ENCODE peak calls at places on chromosomes 12 and 14, in four cellular contexts. R, U, O and S are unnamed samples.

GRCh38 chr12:13383379-13383778 is 186.9 kb downstream of the EMP1 start:
- DNase-seq in R (peak; percentile 24), U (no peak), O (no peak), S (no peak)

GRCh38 chr14:97976861-97977260 is 1179.7 kb downstream of the VRK1 start:
- DNase-seq in R (no peak), U (no peak), O (no peak), S (no peak)

GRCh38 chr14:50666772-50667490 is 1.2 kb downstream of the SAV1 start:
- DNase-seq in R (peak; percentile 53), U (no peak), O (peak; percentile 85), S (peak; percentile 73)

GRCh38 chr12:59121466-59121865 is 201.2 kb upstream of the LRIG3 start:
- DNase-seq in R (no peak), U (no peak), O (no peak), S (no peak)

GRCh38 chr14:30283822-30284446 is 275.0 kb upstream of the G2E3 start:
- DNase-seq in R (peak; percentile 66), U (peak; percentile 34), O (peak; percentile 87), S (peak; percentile 53)

GRCh38 chr12:79618848-79619404 is 71.8 kb downstream of the PAWR start:
- DNase-seq in R (no peak), U (no peak), O (no peak), S (peak; percentile 75)

GRCh38 chr12:48351022-48351708 is 446 bp upstream of the ZNF641 start:
- DNase-seq in R (peak; percentile 82), U (no peak), O (peak; percentile 89), S (peak; percentile 59)

GRCh38 chr14:105213396-105213795 is 32.3 kb upstream of the NUDT14 start:
- DNase-seq in R (no peak), U (no peak), O (no peak), S (no peak)

GRCh38 chr14:71062581-71063303 is 155.5 kb downstream of the PCNX1 start:
- DNase-seq in R (no peak), U (no peak), O (no peak), S (peak; percentile 45)

GRCh38 chr12:123096159-123096558 is 54.7 kb downstream of the PITPNM2 start:
- DNase-seq in R (no peak), U (no peak), O (no peak), S (no peak)

GRCh38 chr14:71225108-71225507 is 317.8 kb downstream of the PCNX1 start:
- DNase-seq in R (no peak), U (no peak), O (no peak), S (peak; percentile 37)

GRCh38 chr12:128078311-128078851 is 188.6 kb upstream of the TMEM132C start:
- DNase-seq in R (no peak), U (peak; percentile 9), O (no peak), S (no peak)

GRCh38 chr12:41904041-41904440 is 240.6 kb downstream of the GXYLT1 start:
- DNase-seq in R (no peak), U (no peak), O (no peak), S (no peak)

GRCh38 chr14:76784266-76784874 is 23.1 kb downstream of the VASH1 start:
- DNase-seq in R (no peak), U (no peak), O (no peak), S (no peak)

GRCh38 chr14:105090493-105091334 is 25.5 kb upstream of the GPR132 start:
- DNase-seq in R (peak; percentile 91), U (peak; percentile 76), O (peak; percentile 91), S (peak; percentile 62)

GRCh38 chr14:65803886-65804285 is 391.4 kb downstream of the FUT8 start:
- DNase-seq in R (no peak), U (no peak), O (no peak), S (no peak)

GRCh38 chr12:52014567-52015392 is 8.0 kb downstream of the TAMALIN start:
- DNase-seq in R (peak; percentile 70), U (no peak), O (no peak), S (no peak)

GRCh38 chr14:104112609-104113571 is 25.5 kb upstream of the KIF26A start:
- DNase-seq in R (no peak), U (no peak), O (no peak), S (no peak)

GRCh38 chr12:34333337-34333736 is 311.0 kb downstream of the ALG10 start:
- DNase-seq in R (no peak), U (no peak), O (no peak), S (no peak)

GRCh38 chr14:53462931-53463778 is 310.0 kb upstream of the DDHD1 start:
- DNase-seq in R (peak; percentile 29), U (no peak), O (peak; percentile 61), S (no peak)

GRCh38 chr14:72519543-72519942 is 374.4 kb downstream of the DPF3 start:
- DNase-seq in R (no peak), U (no peak), O (no peak), S (no peak)
- H4K5ac ChIP-seq in R (no peak overlapping the region), U (no peak overlapping the region), O (no peak overlapping the region), S (no peak overlapping the region)

GRCh38 chr12:130522244-130522834 is 184.7 kb downstream of the PIWIL1 start:
- DNase-seq in R (no peak), U (no peak), O (no peak), S (no peak)

GRCh38 chr12:130521375-130522124 is 183.9 kb downstream of the PIWIL1 start:
- DNase-seq in R (no peak), U (no peak), O (no peak), S (no peak)

GRCh38 chr12:130524759-130525158 is 187.1 kb downstream of the PIWIL1 start:
- DNase-seq in R (no peak), U (no peak), O (no peak), S (no peak)

GRCh38 chr12:130523863-130524614 is 186.4 kb downstream of the PIWIL1 start:
- DNase-seq in R (no peak), U (no peak), O (no peak), S (no peak)

GRCh38 chr12:130523208-130523607 is 185.5 kb downstream of the PIWIL1 start:
- DNase-seq in R (no peak), U (no peak), O (no peak), S (no peak)
- H4K5ac ChIP-seq in R (no peak overlapping the region), U (no peak overlapping the region), O (no peak overlapping the region), S (no peak overlapping the region)

DNA sequence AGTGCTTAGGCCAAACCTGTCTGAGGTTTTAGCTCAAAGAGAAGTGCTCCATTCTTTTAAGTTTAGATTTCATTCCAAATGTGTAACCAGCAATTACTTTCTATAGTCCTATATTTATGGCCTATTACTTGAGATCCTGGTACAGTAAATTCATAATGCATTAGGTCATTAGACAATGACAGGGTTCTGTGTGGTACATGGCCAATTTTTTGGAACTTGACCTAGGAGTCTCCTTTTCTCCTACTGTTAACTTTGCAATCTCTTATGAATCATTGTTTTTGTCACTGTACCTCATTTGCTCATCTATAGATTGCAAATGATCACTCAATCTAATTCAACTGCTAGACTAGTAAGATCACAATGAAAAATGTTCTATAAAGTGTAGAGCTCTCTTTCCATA is 136.7 kb downstream of the PDE3A start:
- DNase-seq in R (no peak), U (no peak), O (no peak), S (peak; percentile 21)
- H4K5ac ChIP-seq in R (no peak overlapping the region), U (no peak overlapping the region), O (no peak overlapping the region), S (no peak overlapping the region)

DNA sequence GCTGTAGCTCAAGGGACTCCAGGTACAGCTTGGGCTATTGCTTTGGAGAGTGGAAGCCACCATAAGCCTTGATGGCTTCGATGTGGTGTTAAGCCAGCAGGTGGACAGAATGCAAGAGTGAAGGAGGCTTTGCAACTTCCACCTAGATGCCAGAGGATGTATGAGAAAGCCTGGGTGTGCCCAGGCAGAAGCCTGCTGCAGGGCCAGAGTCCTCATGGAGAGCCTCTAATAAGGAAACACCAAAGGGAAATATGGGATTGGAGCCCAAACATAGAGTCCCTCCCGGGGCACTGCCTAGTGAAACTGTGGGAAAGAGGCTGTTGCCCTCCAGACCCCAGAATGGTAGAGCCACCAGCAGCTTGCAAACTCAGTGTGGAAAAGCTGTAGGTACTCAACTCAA is 9.8 kb upstream of the DICER1 start:
- DNase-seq in R (no peak), U (no peak), O (no peak), S (no peak)
- H4K5ac ChIP-seq in R (no peak overlapping the region), U (no peak overlapping the region), O (no peak overlapping the region), S (no peak overlapping the region)

DNA sequence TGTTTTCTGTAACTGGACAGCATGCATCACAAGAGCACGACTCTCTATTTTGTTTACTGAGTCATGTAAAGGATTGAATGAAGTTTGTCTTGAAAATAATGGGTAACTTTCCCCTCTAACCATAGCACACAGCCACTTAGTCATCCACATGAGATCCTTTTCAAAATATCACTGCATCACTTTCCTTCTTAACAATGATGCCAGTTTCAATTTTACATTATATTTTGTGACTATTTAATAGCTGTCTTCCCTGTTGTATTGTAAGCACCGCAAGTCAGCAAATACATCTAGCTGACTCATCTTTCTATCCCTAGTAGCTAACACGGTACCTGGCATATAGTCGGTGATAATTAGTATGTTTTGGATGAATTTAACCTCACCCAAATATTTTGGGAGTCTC is 83.3 kb upstream of the PPM1H start:
- DNase-seq in R (no peak), U (no peak), O (no peak), S (no peak)
- H4K5ac ChIP-seq in R (no peak overlapping the region), U (no peak overlapping the region), O (no peak overlapping the region), S (no peak overlapping the region)